ENCODE peak calls at places on chromosomes 4 and X, in five cellular contexts. G is uterus, C is Panc1, L is AG04450, J is fibroblast of lung. N is an unnamed sample.

GRCh38 chr4:185394568-185395254 is 1.0 kb downstream of the LRP2BP start:
- DNase-seq in L (no peak), J (no peak), C (no peak), G (no peak), N (no peak)

GRCh38 chr4:32748498-32748897 is 2028.3 kb downstream of the PCDH7 start:
- DNase-seq in L (no peak), G (no peak), C (no peak), J (no peak), N (no peak)

GRCh38 chr4:37634180-37634579 is 52.0 kb downstream of the RELL1 start:
- DNase-seq in G (no peak), C (no peak), L (no peak), J (no peak), N (no peak)

GRCh38 chr4:173505924-173506779 is 23.9 kb downstream of the HAND2 start:
- DNase-seq in G (no peak), L (no peak), C (no peak), J (peak; percentile 67), N (no peak)

GRCh38 chrX:44843318-44843702 is 511 bp upstream of the DUSP21 start:
- DNase-seq in G (no peak), L (no peak), C (peak; percentile 24), J (no peak), N (no peak)

GRCh38 chr4:17761062-17761461 is 20.4 kb downstream of the FAM184B start:
- DNase-seq in L (no peak), G (no peak), J (no peak), C (no peak), N (no peak)

GRCh38 chr4:155703486-155704227 is 37.0 kb downstream of the GUCY1A1 start:
- DNase-seq in C (no peak), J (peak; percentile 15), G (no peak), L (no peak), N (no peak)

GRCh38 chrX:7606253-7606652 is 236.7 kb upstream of the VCX start:
- DNase-seq in C (no peak), L (no peak), J (no peak), G (no peak), N (no peak)

GRCh38 chrX:13014111-13015094 is 30.0 kb downstream of the FAM9C start:
- DNase-seq in C (no peak), J (no peak), G (no peak), L (no peak), N (no peak)

GRCh38 chrX:99703467-99703866 is 706.6 kb downstream of the PCDH19 start:
- DNase-seq in L (no peak), C (no peak), J (no peak), G (no peak), N (no peak)

GRCh38 chr4:77348815-77349214 is 191.8 kb downstream of the CCNG2 start:
- DNase-seq in L (no peak), G (no peak), J (no peak), C (no peak), N (no peak)
- H3K27ac ChIP-seq in L (no peak overlapping the region), G (no peak overlapping the region), J (no peak overlapping the region), C (no peak overlapping the region), N (no peak overlapping the region)

DNA sequence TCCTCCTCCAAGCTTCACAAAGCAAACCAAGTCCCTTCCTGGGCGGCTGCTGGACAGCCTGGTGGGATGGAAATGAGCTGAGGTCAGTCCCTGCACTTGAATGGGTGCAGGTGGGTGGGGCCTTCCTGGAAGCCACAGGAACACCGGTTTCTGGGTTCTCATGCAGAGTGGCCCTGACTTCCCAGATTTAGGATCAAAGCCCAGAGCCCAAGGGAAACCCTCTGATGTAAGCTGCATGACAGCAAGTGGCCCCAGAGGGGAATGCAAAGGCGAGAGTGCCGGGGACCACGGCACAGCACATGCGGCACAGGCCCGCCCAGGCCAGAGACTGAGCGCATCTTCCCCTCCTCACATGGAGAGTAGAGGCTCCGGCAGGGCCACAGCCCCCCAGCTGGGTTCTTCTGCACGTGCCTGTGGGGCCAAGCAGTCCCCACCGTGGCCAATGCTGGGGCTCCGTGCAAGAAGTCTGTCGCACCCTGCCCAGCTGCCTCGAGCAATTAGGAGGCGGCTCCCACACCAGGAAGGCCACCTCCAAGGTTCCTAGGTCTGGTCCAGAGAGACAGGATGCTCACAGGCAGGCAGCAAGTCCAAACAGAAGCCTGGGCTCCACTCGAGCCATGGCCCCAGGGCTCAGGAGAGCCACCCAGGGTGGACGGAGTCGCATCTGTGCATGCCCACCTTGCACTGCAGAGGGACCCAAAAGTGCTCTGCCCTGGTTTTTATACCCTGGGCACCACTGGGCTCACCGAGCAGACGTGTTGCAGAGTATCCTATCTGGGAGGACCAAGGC is 83.0 kb downstream of the HTRA3 start:
- DNase-seq in J (no peak), C (no peak), G (peak; percentile 15), L (no peak), N (no peak)
- H3K27ac ChIP-seq in J (no peak overlapping the region), C (no peak overlapping the region), G (peak overlapping the region; percentile 68), L (no peak overlapping the region), N (no peak overlapping the region)

GRCh38 chrX:72392816-72393800 is 87.4 kb upstream of the CITED1 start:
- DNase-seq in J (peak; percentile 11), C (no peak), L (no peak), G (no peak), N (no peak)

GRCh38 chrX:72382199-72382590 is 76.5 kb upstream of the CITED1 start:
- DNase-seq in L (no peak), G (no peak), J (no peak), C (no peak), N (no peak)

GRCh38 chrX:72392042-72392441 is 86.3 kb upstream of the CITED1 start:
- DNase-seq in G (no peak), C (no peak), J (no peak), L (no peak), N (no peak)

GRCh38 chrX:72381439-72382198 is 75.9 kb upstream of the CITED1 start:
- DNase-seq in L (no peak), C (no peak), G (no peak), J (peak; percentile 12), N (no peak)

DNA sequence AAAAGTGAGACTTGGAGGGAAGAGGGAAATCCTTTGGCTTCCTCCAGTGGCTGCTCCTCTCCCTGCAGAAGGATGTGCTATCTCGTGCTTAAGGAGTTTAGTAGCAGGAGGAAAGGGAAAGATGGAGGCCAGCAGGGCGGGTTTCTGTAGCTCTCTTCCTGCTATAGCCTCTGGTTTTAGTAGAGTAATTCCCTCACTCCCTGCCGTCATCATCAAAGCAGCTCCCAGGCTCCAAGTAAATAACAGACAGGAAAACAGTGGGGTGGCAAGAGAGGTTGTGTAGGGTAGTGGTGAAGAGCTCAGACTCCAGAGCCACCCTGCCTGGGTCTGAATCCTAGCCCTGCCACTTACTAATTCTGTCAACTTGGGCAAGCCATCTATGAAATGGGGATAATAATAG is 81.5 kb upstream of the CITED1 start:
- DNase-seq in L (no peak), C (no peak), G (no peak), J (no peak), N (no peak)
- H3K27ac ChIP-seq in L (no peak overlapping the region), C (no peak overlapping the region), G (no peak overlapping the region), J (no peak overlapping the region), N (no peak overlapping the region)

GRCh38 chrX:68829594-68830485 is 1.0 kb downstream of the EFNB1 start:
- DNase-seq in G (peak; percentile 32), L (no peak), C (no peak), J (no peak), N (no peak)
- H3K27ac ChIP-seq in G (peak overlapping the region; percentile 82), L (no peak overlapping the region), C (peak overlapping the region; percentile 39), J (peak overlapping the region; percentile 45), N (no peak overlapping the region)

GRCh38 chr4:42637861-42638260 is 19.0 kb downstream of the ATP8A1 start:
- DNase-seq in G (no peak), J (no peak), L (no peak), C (no peak), N (no peak)

GRCh38 chr4:42638993-42639392 is 17.9 kb downstream of the ATP8A1 start:
- DNase-seq in J (no peak), C (no peak), L (no peak), G (no peak), N (no peak)

GRCh38 chr4:42638276-42638675 is 18.6 kb downstream of the ATP8A1 start:
- DNase-seq in G (no peak), L (no peak), C (no peak), J (no peak), N (no peak)

GRCh38 chr4:42636591-42636990 is 20.3 kb downstream of the ATP8A1 start:
- DNase-seq in J (no peak), C (no peak), L (no peak), G (no peak), N (no peak)

GRCh38 chr4:42637104-42637503 is 19.8 kb downstream of the ATP8A1 start:
- DNase-seq in G (no peak), L (no peak), C (no peak), J (no peak), N (no peak)
- H3K27ac ChIP-seq in G (no peak overlapping the region), L (no peak overlapping the region), C (no peak overlapping the region), J (no peak overlapping the region), N (no peak overlapping the region)

GRCh38 chr4:153024466-153024865 is 88.3 kb downstream of the FHDC1 start:
- DNase-seq in C (no peak), L (no peak), J (no peak), G (no peak), N (no peak)

GRCh38 chr4:153022233-153022632 is 86.1 kb downstream of the FHDC1 start:
- DNase-seq in G (no peak), L (no peak), C (no peak), J (no peak), N (no peak)

GRCh38 chr4:153025402-153025801 is 89.3 kb downstream of the FHDC1 start:
- DNase-seq in C (no peak), L (no peak), G (no peak), J (no peak), N (no peak)

GRCh38 chr4:153026947-153027346 is 90.8 kb downstream of the FHDC1 start:
- DNase-seq in G (no peak), L (no peak), J (no peak), C (no peak), N (no peak)

GRCh38 chr4:153023692-153024394 is 87.7 kb downstream of the FHDC1 start:
- DNase-seq in L (no peak), C (no peak), G (no peak), J (no peak), N (no peak)
- H3K27ac ChIP-seq in L (no peak overlapping the region), C (no peak overlapping the region), G (no peak overlapping the region), J (no peak overlapping the region), N (no peak overlapping the region)